ENCODE peak calls at places on chromosomes 13 and 19, in ten cellular contexts. N is skeletal muscle cell; Z is endothelial cell; E is naive thymus-derived CD4-positive, alpha-beta T cell; X is GM12892; V is HEK293T; A is pancreas; I is T47D; D is NCI-H1694; B is central memory CD4-positive, alpha-beta T cell. H is an unnamed sample.

GRCh38 chr13:97712770-97713169 is 240.7 kb upstream of the IPO5 start:
- DNase-seq in N (no peak), Z (no peak), E (no peak), X (no peak), V (no peak), A (no peak), I (no peak), D (no peak), B (no peak), H (no peak)

GRCh38 chr19:17677002-17677401 is 11.2 kb downstream of the UNC13A start:
- DNase-seq in N (no peak), Z (no peak), E (no peak), X (no peak), V (no peak), A (no peak), I (peak), D (no peak), B (no peak), H (no peak)

GRCh38 chr13:44660050-44660449 is 83.9 kb upstream of the TSC22D1 start:
- DNase-seq in N (no peak), Z (no peak), E (no peak), X (no peak), V (no peak), A (no peak), I (no peak), D (no peak), B (no peak), H (no peak)

GRCh38 chr13:114112231-114112825 is 20.1 kb downstream of the RASA3 start:
- DNase-seq in N (no peak), Z (no peak), E (no peak), X (no peak), V (no peak), A (no peak), I (no peak), D (no peak), B (no peak), H (no peak)

GRCh38 chr19:10206226-10206873 is 11.6 kb upstream of the DNMT1 start:
- DNase-seq in N (no peak), Z (no peak), E (no peak), X (no peak), V (no peak), A (no peak), I (no peak), D (no peak), B (no peak), H (no peak)

GRCh38 chr13:42707003-42707402 is 74.4 kb upstream of the FAM216B start:
- DNase-seq in N (no peak), Z (no peak), E (no peak), X (no peak), V (no peak), A (no peak), I (no peak), D (no peak), B (no peak), H (no peak)

GRCh38 chr19:11422163-11423068 is 3.3 kb upstream of the RGL3 start:
- DNase-seq in N (no peak), Z (peak), E (peak), X (peak), V (peak), A (peak), I (peak), D (no peak), B (peak), H (peak)

GRCh38 chr19:10533656-10534386 is 9.9 kb upstream of the ATG4D start:
- DNase-seq in N (peak), Z (no peak), E (no peak), X (no peak), V (no peak), A (no peak), I (no peak), D (no peak), B (no peak), H (no peak)

GRCh38 chr19:29329460-29330134 is 116.6 kb upstream of the UQCRFS1 start:
- DNase-seq in N (no peak), Z (peak), E (no peak), X (no peak), V (peak), A (no peak), I (peak), D (no peak), B (no peak), H (no peak)

GRCh38 chr13:43273362-43273761 is 250.0 kb downstream of the DNAJC15 start:
- DNase-seq in N (peak), Z (no peak), E (no peak), X (no peak), V (no peak), A (no peak), I (no peak), D (no peak), B (no peak), H (no peak)

GRCh38 chr13:108176685-108177274 is 38.6 kb downstream of the LIG4 start:
- DNase-seq in N (no peak), Z (peak), E (peak), X (no peak), V (peak), A (no peak), I (peak), D (peak), B (peak), H (no peak)

GRCh38 chr13:71864981-71865857 is 1.8 kb downstream of the DACH1 start:
- DNase-seq in N (no peak), Z (peak), E (no peak), X (no peak), V (peak), A (peak), I (no peak), D (peak), B (no peak), H (no peak)

GRCh38 chr19:2043864-2044708 is 7.0 kb downstream of the MKNK2 start:
- DNase-seq in N (no peak), Z (no peak), E (no peak), X (no peak), V (no peak), A (no peak), I (no peak), D (no peak), B (no peak), H (no peak)

GRCh38 chr19:14979136-14979497 is 547 bp downstream of the SLC1A6 start:
- DNase-seq in N (no peak), Z (no peak), E (no peak), X (no peak), V (no peak), A (no peak), I (no peak), D (no peak), B (no peak), H (no peak)

GRCh38 chr19:1465191-1466016 is 13.6 kb downstream of the C19orf25 start:
- DNase-seq in N (no peak), Z (no peak), E (no peak), X (no peak), V (no peak), A (peak), I (no peak), D (no peak), B (no peak), H (no peak)